ENCODE peak calls at places on chromosomes 12 and 14, in ten cellular contexts. L is endothelial cell of umbilical vein, S is IMR-90, C is K562, Q is H9, F is GM23248, O is astrocyte, Z is keratinocyte, K is HCT116, B is PC-3. Y is an unnamed sample. For H4K20me1 and H3K27me3, the result is how much of the 10 kb centered on the place peaks cover.

GRCh38 chr12:44500423-44500822 is 375.7 kb downstream of the NELL2 start:
- DNase-seq in L (no peak), Q (no peak), K (no peak), C (no peak), B (no peak), Z (no peak), O (no peak), F (no peak), S (no peak), Y (no peak)

GRCh38 chr12:59472273-59472672 is 123.6 kb upstream of the SLC16A7 start:
- DNase-seq in S (no peak), K (no peak), Z (no peak), C (no peak), F (no peak), O (no peak), L (no peak), B (no peak), Q (no peak), Y (no peak)

GRCh38 chr12:27616356-27617150 is 79.7 kb upstream of the REP15 start:
- DNase-seq in S (no peak), B (peak), O (no peak), Z (no peak), L (no peak), K (no peak), C (no peak), Q (no peak), F (peak), Y (no peak)

GRCh38 chr14:34180428-34180827 is 229.6 kb upstream of the EGLN3 start:
- DNase-seq in Z (no peak), S (no peak), L (no peak), K (no peak), O (no peak), Q (no peak), F (no peak), B (peak), C (no peak), Y (no peak)

GRCh38 chr12:95336387-95337067 is 118.9 kb downstream of the VEZT start:
- DNase-seq in L (peak), Q (peak), S (peak), O (peak), K (peak), F (peak), C (no peak), Z (no peak), B (peak), Y (no peak)

GRCh38 chr12:21502164-21502496 is 541 bp downstream of the GOLT1B start:
- DNase-seq in S (peak), Z (no peak), Q (no peak), C (no peak), K (no peak), L (peak), O (peak), F (peak), B (peak), Y (peak)

GRCh38 chr14:67269338-67270060 is 28.3 kb downstream of the PALS1 start:
- DNase-seq in K (no peak), Z (no peak), B (no peak), S (peak), F (peak), L (peak), C (no peak), O (peak), Q (no peak), Y (no peak)

GRCh38 chr12:6266431-6267006 is 44.0 kb upstream of the PLEKHG6 start:
- DNase-seq in Q (no peak), S (no peak), C (no peak), L (no peak), Z (no peak), O (no peak), F (no peak), B (no peak), K (no peak), Y (no peak)

GRCh38 chr14:81192594-81192993 is 28.2 kb downstream of the GTF2A1 start:
- DNase-seq in Q (no peak), F (no peak), L (no peak), O (no peak), S (no peak), Z (no peak), K (no peak), B (no peak), C (no peak), Y (peak)

GRCh38 chr12:103840399-103840880 is 594 bp downstream of the NT5DC3 start:
- DNase-seq in B (peak), Z (no peak), C (peak), S (peak), Q (no peak), F (peak), K (no peak), L (peak), O (peak), Y (no peak)

GRCh38 chr12:57722716-57723629 is 15.6 kb downstream of the AGAP2 start:
- DNase-seq in K (no peak), Q (no peak), B (no peak), C (no peak), S (no peak), F (no peak), L (no peak), Z (no peak), O (no peak), Y (no peak)

DNA sequence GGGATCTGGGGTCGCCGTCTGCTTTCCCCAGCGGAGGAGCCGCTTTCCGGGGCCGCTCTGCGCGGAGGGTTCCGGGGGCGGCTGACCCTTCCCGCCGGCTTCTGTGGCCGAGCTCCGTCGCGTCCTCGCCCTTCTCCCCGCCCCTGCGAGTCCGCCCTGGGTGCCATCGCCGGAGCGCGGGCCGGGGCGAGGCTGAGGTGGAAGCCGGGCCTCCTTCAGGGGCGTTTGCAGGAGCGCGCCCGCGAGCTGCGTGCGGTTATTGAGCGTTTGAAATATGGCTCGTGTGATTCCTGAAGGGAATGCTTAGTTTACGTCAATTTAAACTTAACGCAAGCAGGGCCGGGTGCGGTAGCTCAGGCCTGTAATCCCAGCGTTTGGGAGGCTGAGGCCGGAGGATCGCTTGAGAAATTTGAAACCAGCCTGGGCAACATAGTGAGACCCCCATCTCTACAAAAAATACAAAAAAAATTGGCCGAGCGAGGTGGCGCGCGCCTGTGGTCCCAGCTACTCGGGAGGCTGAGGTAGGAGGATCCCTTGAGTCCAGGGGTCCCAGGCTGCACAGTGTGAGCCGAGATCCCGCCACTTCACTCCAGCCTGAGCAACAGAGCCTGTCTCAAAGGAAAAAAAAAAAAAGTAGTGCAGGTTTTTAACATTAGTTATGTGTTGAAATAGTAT is 664 bp downstream of the PGAM5 start:
- DNase-seq in S (peak), K (no peak), Q (no peak), C (no peak), F (peak), O (no peak), L (peak), B (no peak), Z (no peak), Y (no peak)
- H4K20me1 ChIP-seq in S (under half), K (under half), Q (under half), C (under half), F (under half), O (under half), L (under half), B (under half), Z (under half), Y (under half)

GRCh38 chr14:36647417-36647826 is 14.2 kb upstream of the PAX9 start:
- DNase-seq in S (no peak), L (no peak), K (no peak), Q (peak), Z (no peak), B (no peak), F (no peak), O (no peak), C (no peak), Y (no peak)
- H3K27me3 ChIP-seq in S (half or more), L (half or more), K (under half), Q (half or more), Z (half or more), B (under half), F (half or more), O (half or more), C (under half), Y (under half)

GRCh38 chr14:103395245-103395644 is 10.0 kb downstream of the MARK3 start:
- DNase-seq in K (no peak), L (peak), F (peak), B (peak), S (peak), O (no peak), Q (no peak), C (no peak), Z (no peak), Y (no peak)

GRCh38 chr14:103401223-103402214 is 16.3 kb downstream of the MARK3 start:
- DNase-seq in Z (no peak), L (peak), Q (no peak), B (peak), O (peak), F (peak), C (no peak), S (peak), K (no peak), Y (no peak)

GRCh38 chr14:103396463-103396862 is 11.2 kb downstream of the MARK3 start:
- DNase-seq in L (no peak), K (no peak), O (no peak), S (no peak), C (no peak), B (no peak), Q (no peak), F (no peak), Z (no peak), Y (no peak)

GRCh38 chr14:103400537-103400936 is 15.3 kb downstream of the MARK3 start:
- DNase-seq in Q (no peak), F (no peak), C (no peak), S (no peak), L (no peak), O (no peak), K (no peak), Z (no peak), B (no peak), Y (no peak)

GRCh38 chr14:103398427-103399195 is 13.4 kb downstream of the MARK3 start:
- DNase-seq in F (peak), O (peak), K (no peak), L (peak), S (peak), Z (no peak), B (peak), C (no peak), Q (no peak), Y (no peak)
- H4K20me1 ChIP-seq in F (half or more), O (half or more), K (under half), L (under half), S (half or more), Z (half or more), B (half or more), C (under half), Q (under half), Y (under half)

GRCh38 chr12:26539131-26539530 is 293.9 kb downstream of the ITPR2 start:
- DNase-seq in S (no peak), L (no peak), K (no peak), O (no peak), F (no peak), Q (no peak), B (no peak), Z (no peak), C (no peak), Y (no peak)
- H3K27me3 ChIP-seq in S (under half), L (under half), K (under half), O (under half), F (under half), Q (under half), B (under half), Z (under half), C (under half), Y (under half)

GRCh38 chr14:93533864-93534263 is 103.1 kb downstream of the UNC79 start:
- DNase-seq in L (no peak), C (no peak), F (no peak), K (no peak), S (no peak), O (no peak), Q (no peak), Z (no peak), B (no peak), Y (no peak)

GRCh38 chr14:93540235-93540634 is 109.5 kb downstream of the UNC79 start:
- DNase-seq in C (no peak), O (no peak), B (no peak), Q (no peak), Z (no peak), L (no peak), F (no peak), S (no peak), K (no peak), Y (no peak)

GRCh38 chr14:93538411-93538810 is 107.7 kb downstream of the UNC79 start:
- DNase-seq in O (no peak), B (peak), S (peak), F (peak), K (peak), Q (peak), L (no peak), Z (no peak), C (peak), Y (no peak)

GRCh38 chr14:93536945-93537344 is 106.2 kb downstream of the UNC79 start:
- DNase-seq in B (peak), O (no peak), Q (peak), Z (no peak), F (peak), K (peak), C (no peak), L (peak), S (no peak), Y (no peak)

DNA sequence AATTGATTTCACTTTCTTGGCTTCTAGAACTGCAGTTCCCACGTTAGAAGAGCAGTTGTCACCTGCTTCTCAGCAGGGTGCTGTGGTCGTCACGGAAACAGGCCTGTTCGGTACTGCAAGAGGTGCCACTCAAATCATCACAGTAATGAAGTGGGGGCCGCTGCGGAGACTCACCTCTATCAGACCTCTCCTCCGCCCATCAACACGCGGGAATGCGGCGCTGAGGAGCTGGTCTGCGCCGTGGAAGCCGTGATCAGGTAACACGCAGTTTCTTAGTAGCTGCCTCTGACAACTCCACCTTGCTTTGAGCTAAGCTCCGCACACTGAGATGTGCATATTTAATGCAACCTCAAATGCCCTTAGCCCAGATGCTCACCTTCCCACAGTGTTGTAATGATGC is 107.2 kb downstream of the UNC79 start:
- DNase-seq in L (no peak), F (no peak), C (no peak), S (no peak), Z (no peak), B (no peak), K (no peak), O (no peak), Q (no peak), Y (no peak)
- H4K20me1 ChIP-seq in L (under half), F (under half), C (under half), S (under half), Z (under half), B (under half), K (under half), O (under half), Q (under half), Y (under half)

DNA sequence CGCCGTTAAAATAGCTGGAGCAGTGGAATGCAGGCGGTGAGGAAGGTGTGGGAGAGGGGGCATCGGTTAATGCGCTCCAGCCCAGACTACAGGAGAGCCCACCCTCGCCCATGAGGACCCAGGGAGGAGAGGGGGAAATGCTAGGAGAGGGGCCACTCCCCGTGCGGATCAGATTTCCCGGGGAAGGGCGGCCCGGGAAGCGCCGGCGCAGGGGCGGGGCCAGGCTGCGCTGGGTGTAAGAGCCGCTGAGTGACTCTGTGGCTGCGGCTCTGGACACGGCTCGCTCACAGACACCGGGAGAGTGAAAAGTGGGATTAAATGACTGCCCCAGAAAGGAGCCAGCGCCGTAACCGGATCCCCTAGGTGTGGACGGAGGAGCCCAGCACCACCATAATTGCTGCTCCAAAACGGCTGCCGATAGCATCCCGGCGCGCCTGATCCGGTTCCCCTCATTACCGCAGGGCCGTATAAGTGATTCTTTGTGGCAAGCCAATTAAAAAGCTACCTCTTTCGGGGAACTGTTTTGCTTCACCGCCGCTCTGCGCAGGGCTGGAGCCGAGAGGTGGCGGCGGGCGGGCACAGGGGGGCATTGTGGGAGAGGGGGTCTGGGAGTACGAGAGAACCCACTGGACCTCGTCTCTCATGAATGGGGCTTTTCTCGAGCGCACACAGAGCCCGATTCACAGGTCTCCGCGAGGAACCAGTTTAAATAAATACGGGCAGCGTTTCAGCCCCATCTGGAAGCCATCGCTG is 2.7 kb downstream of the COL2A1 start:
- DNase-seq in C (peak), F (peak), S (no peak), Q (peak), B (peak), K (peak), O (peak), Z (no peak), L (peak), Y (no peak)
- H3K27me3 ChIP-seq in C (half or more), F (half or more), S (half or more), Q (half or more), B (under half), K (under half), O (half or more), Z (under half), L (half or more), Y (half or more)

Y was measured in MM.1S.